ENCODE peak calls at places on chromosome 21, in ten cellular contexts. C is NT2/D1, X is AG04450, M is GM23248, E is neuronal stem cell, N is brain microvascular endothelial cell, L is fibroblast of the aortic adventitia, B is cardiac muscle cell, O is transverse colon, G is esophagus muscularis mucosa. I is an unnamed sample.

GRCh38 chr21:28142692-28143091 is 850.0 kb downstream of the LTN1 start:
- DNase-seq in C (no peak), X (peak), M (peak), E (no peak), N (peak), L (peak), B (peak), O (no peak), G (no peak), I (no peak)

GRCh38 chr21:30612132-30612531 is 1.6 kb downstream of the KRTAP6-1 start:
- DNase-seq in C (no peak), X (no peak), M (no peak), E (no peak), N (no peak), L (no peak), B (no peak), O (no peak), G (no peak), I (no peak)

GRCh38 chr21:27339902-27340301 is 373.0 kb upstream of the ADAMTS5 start:
- DNase-seq in C (no peak), X (no peak), M (no peak), E (no peak), N (no peak), L (no peak), B (peak), O (no peak), G (no peak), I (no peak)

GRCh38 chr21:32463889-32464300 is 51.4 kb downstream of the EVA1C start:
- DNase-seq in C (no peak), X (peak), M (peak), E (no peak), N (peak), L (peak), B (peak), O (no peak), G (no peak), I (no peak)

GRCh38 chr21:25573409-25574206 is 33.7 kb downstream of the MRPL39 start:
- DNase-seq in C (no peak), X (peak), M (peak), E (no peak), N (peak), L (peak), B (peak), O (no peak), G (no peak), I (no peak)

GRCh38 chr21:26469789-26470188 is 103.3 kb downstream of the CYYR1 start:
- DNase-seq in C (no peak), X (no peak), M (peak), E (no peak), N (peak), L (peak), B (peak), O (no peak), G (no peak), I (no peak)

GRCh38 chr21:34524671-34525601 is 12.9 kb upstream of the KCNE1 start:
- DNase-seq in C (no peak), X (no peak), M (peak), E (no peak), N (no peak), L (peak), B (peak), O (no peak), G (no peak), I (no peak)

GRCh38 chr21:33964706-33965325 is 49.2 kb upstream of the ATP5PO start:
- DNase-seq in C (no peak), X (no peak), M (peak), E (no peak), N (no peak), L (peak), B (no peak), O (no peak), G (no peak), I (no peak)

GRCh38 chr21:18245493-18245967 is 897 bp downstream of the CHODL start:
- DNase-seq in C (no peak), X (no peak), M (no peak), E (peak), N (no peak), L (no peak), B (no peak), O (no peak), G (no peak), I (no peak)

GRCh38 chr21:42746593-42747266 is 93.3 kb downstream of the PDE9A start:
- DNase-seq in C (no peak), X (no peak), M (no peak), E (no peak), N (no peak), L (no peak), B (no peak), O (peak), G (no peak), I (no peak)

GRCh38 chr21:31526040-31526439 is 133.5 kb upstream of the SOD1 start:
- DNase-seq in C (no peak), X (no peak), M (no peak), E (no peak), N (peak), L (no peak), B (no peak), O (no peak), G (no peak), I (no peak)

GRCh38 chr21:33487996-33488395 is 3.5 kb downstream of the DNAJC28 start:
- DNase-seq in C (no peak), X (no peak), M (no peak), E (no peak), N (no peak), L (no peak), B (no peak), O (no peak), G (no peak), I (no peak)

GRCh38 chr21:34545079-34545884 is 33.3 kb upstream of the KCNE1 start:
- DNase-seq in C (peak), X (no peak), M (peak), E (no peak), N (no peak), L (peak), B (peak), O (peak), G (no peak), I (peak)

GRCh38 chr21:16476056-16476850 is 746.5 kb downstream of the USP25 start:
- DNase-seq in C (no peak), X (no peak), M (peak), E (no peak), N (peak), L (peak), B (peak), O (no peak), G (no peak), I (no peak)

GRCh38 chr21:33396966-33397365 is 6.2 kb upstream of the IFNGR2 start:
- DNase-seq in C (no peak), X (no peak), M (peak), E (no peak), N (peak), L (peak), B (peak), O (no peak), G (no peak), I (no peak)

GRCh38 chr21:37181059-37181458 is 86.1 kb downstream of the VPS26C start:
- DNase-seq in C (no peak), X (no peak), M (no peak), E (no peak), N (no peak), L (no peak), B (no peak), O (no peak), G (no peak), I (no peak)

GRCh38 chr21:17466166-17466565 is 46.7 kb upstream of the CXADR start:
- DNase-seq in C (no peak), X (no peak), M (peak), E (no peak), N (peak), L (peak), B (peak), O (peak), G (no peak), I (peak)

GRCh38 chr21:31072486-31072885 is 34.2 kb upstream of the KRTAP19-8 start:
- DNase-seq in C (no peak), X (no peak), M (no peak), E (no peak), N (no peak), L (no peak), B (no peak), O (no peak), G (peak), I (no peak)

GRCh38 chr21:23131177-23131576 is 2133.0 kb downstream of the NCAM2 start:
- DNase-seq in C (no peak), X (no peak), M (no peak), E (no peak), N (no peak), L (no peak), B (no peak), O (no peak), G (no peak), I (no peak)

GRCh38 chr21:34661848-34662247 is 6.9 kb upstream of the CLIC6 start:
- DNase-seq in C (no peak), X (no peak), M (no peak), E (no peak), N (no peak), L (no peak), B (no peak), O (no peak), G (no peak), I (no peak)

GRCh38 chr21:27292229-27292628 is 325.3 kb upstream of the ADAMTS5 start:
- DNase-seq in C (no peak), X (no peak), M (no peak), E (no peak), N (no peak), L (no peak), B (no peak), O (no peak), G (no peak), I (no peak)

GRCh38 chr21:37848721-37849490 is 67.4 kb downstream of the KCNJ6 start:
- DNase-seq in C (no peak), X (no peak), M (peak), E (no peak), N (peak), L (peak), B (peak), O (no peak), G (no peak), I (no peak)

GRCh38 chr21:17428980-17429379 is 83.9 kb upstream of the CXADR start:
- DNase-seq in C (no peak), X (no peak), M (no peak), E (no peak), N (no peak), L (no peak), B (no peak), O (no peak), G (no peak), I (no peak)

GRCh38 chr21:25578070-25578961 is 29.0 kb downstream of the MRPL39 start:
- DNase-seq in C (no peak), X (peak), M (no peak), E (no peak), N (no peak), L (no peak), B (no peak), O (no peak), G (no peak), I (no peak)

GRCh38 chr21:27036736-27037301 is 69.9 kb upstream of the ADAMTS5 start:
- DNase-seq in C (no peak), X (no peak), M (no peak), E (no peak), N (no peak), L (no peak), B (no peak), O (no peak), G (no peak), I (no peak)

GRCh38 chr21:22120616-22121266 is 1122.5 kb downstream of the NCAM2 start:
- DNase-seq in C (peak), X (no peak), M (peak), E (no peak), N (no peak), L (peak), B (peak), O (no peak), G (no peak), I (no peak)

GRCh38 chr21:10616535-10616934 is 95.2 kb downstream of the TPTE start:
- DNase-seq in C (no peak), X (no peak), M (no peak), E (no peak), N (no peak), L (no peak), B (no peak), O (no peak), G (no peak), I (no peak)

GRCh38 chr21:39319814-39320332 is 6.4 kb upstream of the BRWD1 start:
- DNase-seq in C (no peak), X (no peak), M (peak), E (no peak), N (no peak), L (peak), B (peak), O (no peak), G (no peak), I (no peak)
- H3K4me3 ChIP-seq in C (no peak), X (no peak), M (no peak), E (no peak), N (no peak), L (no peak), B (no peak), O (no peak), G (no peak), I (no peak)

GRCh38 chr21:43818685-43819084 is 29.3 kb downstream of the RRP1 start:
- DNase-seq in C (no peak), X (no peak), M (no peak), E (no peak), N (no peak), L (no peak), B (no peak), O (no peak), G (no peak), I (no peak)
- H3K4me3 ChIP-seq in C (no peak), X (no peak), M (no peak), E (no peak), N (no peak), L (no peak), B (no peak), O (no peak), G (no peak), I (no peak)

GRCh38 chr21:15250384-15250783 is 185.6 kb upstream of the NRIP1 start:
- DNase-seq in C (no peak), X (peak), M (peak), E (no peak), N (no peak), L (peak), B (no peak), O (no peak), G (no peak), I (no peak)
- H3K4me3 ChIP-seq in C (no peak), X (no peak), M (no peak), E (no peak), N (no peak), L (no peak), B (no peak), O (no peak), G (no peak), I (no peak)

GRCh38 chr21:45863267-45863666 is 118.3 kb upstream of the COL6A1 start:
- DNase-seq in C (no peak), X (no peak), M (no peak), E (no peak), N (no peak), L (no peak), B (no peak), O (no peak), G (no peak), I (no peak)

GRCh38 chr21:45863751-45864150 is 117.8 kb upstream of the COL6A1 start:
- DNase-seq in C (no peak), X (no peak), M (no peak), E (no peak), N (no peak), L (no peak), B (no peak), O (no peak), G (no peak), I (no peak)

GRCh38 chr21:45864436-45864835 is 117.1 kb upstream of the COL6A1 start:
- DNase-seq in C (no peak), X (no peak), M (peak), E (no peak), N (no peak), L (peak), B (peak), O (no peak), G (no peak), I (no peak)

GRCh38 chr21:45861156-45861870 is 120.3 kb upstream of the COL6A1 start:
- DNase-seq in C (no peak), X (no peak), M (no peak), E (no peak), N (no peak), L (no peak), B (no peak), O (no peak), G (no peak), I (no peak)

GRCh38 chr21:45862544-45863207 is 118.9 kb upstream of the COL6A1 start:
- DNase-seq in C (no peak), X (no peak), M (no peak), E (no peak), N (no peak), L (no peak), B (no peak), O (no peak), G (no peak), I (no peak)
- H3K4me3 ChIP-seq in C (no peak), X (no peak), M (no peak), E (no peak), N (no peak), L (no peak), B (no peak), O (no peak), G (no peak), I (no peak)

GRCh38 chr21:41616063-41616591 is 108.2 kb upstream of the TMPRSS2 start:
- DNase-seq in C (no peak), X (peak), M (peak), E (no peak), N (peak), L (peak), B (peak), O (no peak), G (no peak), I (no peak)
- H3K4me3 ChIP-seq in C (no peak), X (no peak), M (peak), E (no peak), N (no peak), L (no peak), B (no peak), O (no peak), G (no peak), I (no peak)

DNA sequence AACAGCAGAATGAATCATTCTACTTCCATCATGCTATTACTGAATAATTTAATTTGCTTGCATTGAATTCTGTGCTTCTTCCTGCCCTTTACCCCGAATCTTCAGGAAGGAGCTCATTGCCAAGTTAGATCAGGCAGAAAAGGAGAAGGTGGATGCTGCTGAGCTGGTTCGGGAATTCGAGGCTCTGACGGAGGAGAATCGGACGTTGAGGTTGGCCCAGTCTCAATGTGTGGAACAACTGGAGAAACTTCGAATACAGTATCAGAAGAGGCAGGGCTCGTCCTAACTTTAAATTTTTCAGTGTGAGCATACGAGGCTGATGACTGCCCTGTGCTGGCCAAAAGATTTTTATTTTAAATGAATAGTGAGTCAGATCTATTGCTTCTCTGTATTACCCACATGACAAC is 44.2 kb downstream of the MAP3K7CL start:
- DNase-seq in C (no peak), X (no peak), M (peak), E (no peak), N (no peak), L (peak), B (peak), O (no peak), G (no peak), I (no peak)
- H3K4me3 ChIP-seq in C (no peak), X (no peak), M (peak), E (no peak), N (no peak), L (peak), B (no peak), O (no peak), G (no peak), I (no peak)

GRCh38 chr21:36155603-36156338 is 853 bp upstream of the DOP1B start:
- DNase-seq in C (no peak), X (no peak), M (no peak), E (no peak), N (no peak), L (no peak), B (no peak), O (peak), G (no peak), I (peak)
- H3K4me3 ChIP-seq in C (peak), X (peak), M (peak), E (peak), N (peak), L (peak), B (peak), O (peak), G (peak), I (peak)

DNA sequence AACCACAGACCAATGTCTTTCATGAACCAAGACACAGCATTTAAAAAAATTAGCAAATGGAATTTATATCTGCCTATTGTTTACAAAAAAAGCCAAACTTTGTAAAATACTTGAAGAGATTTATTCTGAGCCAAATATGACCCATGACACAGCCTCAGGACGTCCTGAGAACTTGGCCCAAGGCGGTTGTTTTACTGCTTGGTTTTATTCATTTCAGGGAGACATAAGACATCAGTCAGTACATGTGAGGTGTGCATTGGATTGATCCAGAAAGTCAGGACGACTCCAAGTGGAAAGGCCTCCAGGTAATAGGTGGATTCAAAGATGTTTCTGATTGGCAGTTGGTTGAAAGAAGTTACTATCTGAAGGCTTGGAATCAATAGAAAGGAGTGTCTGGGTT is 1.4 kb upstream of the POFUT2 start:
- DNase-seq in C (no peak), X (no peak), M (no peak), E (no peak), N (no peak), L (no peak), B (no peak), O (no peak), G (no peak), I (no peak)
- H3K4me3 ChIP-seq in C (no peak), X (no peak), M (peak), E (no peak), N (peak), L (peak), B (no peak), O (no peak), G (no peak), I (no peak)

DNA sequence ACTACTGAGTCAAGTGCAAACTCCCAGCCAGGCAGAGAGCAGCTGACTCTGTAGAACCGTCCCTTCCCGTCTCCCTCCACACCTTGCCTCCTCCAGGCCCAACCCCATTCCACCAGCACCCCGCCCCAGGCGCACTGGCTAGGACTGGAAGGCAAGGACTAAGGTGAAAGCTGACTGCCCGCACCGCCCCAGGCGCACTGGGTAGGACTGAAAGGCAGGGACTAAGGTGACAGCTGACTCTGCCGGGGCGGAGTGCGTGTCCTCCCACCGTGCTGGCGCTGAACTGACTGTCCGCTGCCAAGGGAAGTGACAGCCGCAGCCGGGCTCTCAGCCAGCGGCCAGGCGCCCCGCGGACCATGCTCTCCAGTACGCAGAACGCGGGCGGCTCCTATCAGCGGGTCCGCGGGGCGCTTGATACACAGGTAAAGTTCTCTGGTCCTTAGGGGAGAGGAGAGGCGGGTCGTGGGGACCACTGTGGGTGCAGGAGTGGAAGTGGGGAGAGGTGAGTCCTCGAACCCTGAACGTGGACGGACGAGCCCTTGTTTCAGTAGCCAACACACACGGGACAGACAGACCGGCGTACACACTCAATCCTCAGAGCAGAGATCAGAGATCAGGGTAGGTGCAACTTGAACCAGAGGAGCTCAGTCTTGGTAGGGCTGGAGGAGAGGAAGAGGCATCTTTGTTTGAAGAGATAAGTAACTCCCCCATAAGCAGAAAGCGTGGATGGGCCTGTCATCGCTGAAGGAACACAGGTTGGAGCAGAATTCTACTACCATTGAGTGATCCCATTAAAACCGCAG is 58.0 kb downstream of the RBM11 start:
- DNase-seq in C (no peak), X (no peak), M (no peak), E (no peak), N (no peak), L (no peak), B (peak), O (peak), G (no peak), I (peak)
- H3K4me3 ChIP-seq in C (no peak), X (no peak), M (no peak), E (peak), N (no peak), L (no peak), B (no peak), O (peak), G (peak), I (peak)

I was measured in colonic mucosa.